ENCODE peak calls at places on chromosomes 2 and 18, in seven cellular contexts. S is neural crest cell; C is nephron progenitor cell; J is mucosa of descending colon; F is CD8-positive, alpha-beta T cell; K is lung; G is mammary epithelial cell. A is an unnamed sample.

GRCh38 chr2:121342751-121343150 is 57.7 kb upstream of the TFCP2L1 start:
- DNase-seq in G (peak), S (no peak), J (no peak), C (no peak), F (no peak), K (no peak), A (no peak)

GRCh38 chr18:78849458-78849857 is 130.2 kb upstream of the SALL3 start:
- DNase-seq in S (no peak), G (no peak), J (no peak), F (no peak), K (no peak), C (no peak), A (no peak)

GRCh38 chr2:105428387-105429018 is 29.7 kb upstream of the FHL2 start:
- DNase-seq in G (peak), S (no peak), F (no peak), K (no peak), C (no peak), J (no peak), A (no peak)

GRCh38 chr2:73239776-73240175 is 5.7 kb downstream of the CCT7 start:
- DNase-seq in G (no peak), S (no peak), K (no peak), F (no peak), C (no peak), J (no peak), A (no peak)

GRCh38 chr18:59228361-59228760 is 8.4 kb downstream of the GRP start:
- DNase-seq in S (no peak), J (no peak), K (no peak), G (peak), F (no peak), C (no peak), A (no peak)

GRCh38 chr18:6486313-6486712 is 71.6 kb upstream of the L3MBTL4 start:
- DNase-seq in K (no peak), G (no peak), J (no peak), C (no peak), S (no peak), F (no peak), A (no peak)

GRCh38 chr2:74275228-74275627 is 68.0 kb downstream of the SLC4A5 start:
- DNase-seq in C (no peak), S (no peak), F (no peak), G (no peak), J (no peak), K (no peak), A (no peak)

GRCh38 chr2:212147921-212148513 is 390.6 kb downstream of the ERBB4 start:
- DNase-seq in G (no peak), K (no peak), C (no peak), F (no peak), S (no peak), J (no peak), A (no peak)

GRCh38 chr18:78622251-78622953 is 357.2 kb upstream of the SALL3 start:
- DNase-seq in C (no peak), K (no peak), S (no peak), J (no peak), F (no peak), G (no peak), A (no peak)

GRCh38 chr18:49321800-49322461 is 138.5 kb downstream of the DYM start:
- DNase-seq in K (no peak), S (no peak), F (no peak), G (peak), J (no peak), C (no peak), A (no peak)

GRCh38 chr2:166344286-166345113 is 31.2 kb downstream of the SCN9A start:
- DNase-seq in F (no peak), S (no peak), G (peak), K (no peak), C (no peak), J (no peak), A (no peak)

GRCh38 chr2:168620554-168620953 is 164.5 kb downstream of the CERS6 start:
- DNase-seq in C (no peak), F (no peak), G (no peak), J (no peak), S (no peak), K (no peak), A (no peak)

GRCh38 chr2:190701586-190701985 is 52.7 kb downstream of the NAB1 start:
- DNase-seq in C (no peak), K (no peak), G (no peak), J (no peak), F (no peak), S (no peak), A (no peak)

GRCh38 chr2:234679766-234680687 is 183.1 kb upstream of the ARL4C start:
- DNase-seq in J (peak), C (no peak), G (peak), K (peak), S (no peak), F (no peak), A (no peak)

GRCh38 chr2:19835818-19836281 is 65.9 kb downstream of the TTC32 start:
- DNase-seq in S (no peak), F (no peak), K (peak), G (no peak), J (no peak), C (no peak), A (no peak)

GRCh38 chr18:69845588-69846506 is 101.8 kb downstream of the CD226 start:
- DNase-seq in S (no peak), J (no peak), C (no peak), K (no peak), F (no peak), G (no peak), A (no peak)

GRCh38 chr2:124805060-124805459 is 780.0 kb downstream of the CNTNAP5 start:
- DNase-seq in J (no peak), G (no peak), C (no peak), S (no peak), K (no peak), F (no peak), A (no peak)

GRCh38 chr2:201579536-201579935 is 63.8 kb downstream of the TMEM237 start:
- DNase-seq in G (no peak), J (no peak), S (no peak), K (no peak), F (no peak), C (no peak), A (no peak)

GRCh38 chr2:98455494-98455976 is 10.9 kb downstream of the INPP4A start:
- DNase-seq in F (no peak), J (no peak), C (no peak), G (no peak), S (no peak), K (peak), A (no peak)

GRCh38 chr2:236103981-236104380 is 64.2 kb downstream of the GBX2 start:
- DNase-seq in G (no peak), F (no peak), S (no peak), K (no peak), J (no peak), C (no peak), A (no peak)

GRCh38 chr2:64543006-64543697 is 19.0 kb downstream of the AFTPH start:
- DNase-seq in F (no peak), C (no peak), G (no peak), K (no peak), J (no peak), S (no peak), A (no peak)

GRCh38 chr2:227325824-227326195 is 759 bp downstream of the MFF start:
- DNase-seq in G (peak), C (peak), F (peak), K (no peak), S (peak), J (peak), A (peak)

GRCh38 chr2:121338281-121338680 is 53.3 kb upstream of the TFCP2L1 start:
- DNase-seq in S (no peak), G (no peak), C (no peak), J (no peak), F (no peak), K (no peak), A (no peak)

GRCh38 chr2:211514049-211514448 is 957.6 kb downstream of the CPS1 start:
- DNase-seq in S (no peak), C (no peak), J (no peak), K (no peak), G (no peak), F (no peak), A (no peak)

GRCh38 chr2:171185941-171186340 is 25.2 kb upstream of the TLK1 start:
- DNase-seq in C (no peak), K (no peak), F (no peak), J (no peak), S (no peak), G (no peak), A (no peak)

GRCh38 chr2:215728504-215729065 is 284.8 kb downstream of the MREG start:
- DNase-seq in G (peak), F (no peak), S (no peak), K (peak), J (no peak), C (no peak), A (no peak)

DNA sequence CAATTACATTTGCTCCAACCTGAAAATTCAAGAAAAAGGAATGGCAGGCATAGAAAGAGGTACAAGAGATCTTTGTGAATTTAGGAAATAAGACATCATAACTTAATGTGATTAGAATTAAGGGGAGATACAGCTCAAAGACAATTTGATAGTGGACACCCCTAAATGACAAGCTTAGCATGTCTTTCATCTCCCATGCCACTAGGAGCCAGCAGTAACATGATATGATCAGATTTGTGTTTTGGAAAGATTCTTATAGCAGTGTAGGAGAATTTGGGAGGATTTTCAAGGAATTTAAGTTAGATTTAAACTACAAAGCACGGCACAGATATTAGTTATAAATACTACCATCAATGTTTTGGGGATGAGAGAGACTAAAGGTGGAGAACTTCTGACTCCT is 340.8 kb downstream of the RDH14 start:
- DNase-seq in J (no peak), F (no peak), K (no peak), C (no peak), G (no peak), S (no peak), A (no peak)
- TF ChIP-seq CTCF in J (no peak), F (no peak), K (no peak), C (no peak), G (peak), S (no peak), A (no peak)

GRCh38 chr2:47519147-47519537 is 116.2 kb downstream of the MSH2 start:
- DNase-seq in G (no peak), C (no peak), S (no peak), J (no peak), F (no peak), K (no peak), A (no peak)

GRCh38 chr2:47518497-47519146 is 115.7 kb downstream of the MSH2 start:
- DNase-seq in J (no peak), K (no peak), F (no peak), S (no peak), G (no peak), C (no peak), A (no peak)

GRCh38 chr2:47520302-47520630 is 117.3 kb downstream of the MSH2 start:
- DNase-seq in S (no peak), K (no peak), C (no peak), F (no peak), G (no peak), J (no peak), A (no peak)

GRCh38 chr2:47520825-47521665 is 118.1 kb downstream of the MSH2 start:
- DNase-seq in S (no peak), G (peak), F (peak), C (peak), J (peak), K (peak), A (peak)

DNA sequence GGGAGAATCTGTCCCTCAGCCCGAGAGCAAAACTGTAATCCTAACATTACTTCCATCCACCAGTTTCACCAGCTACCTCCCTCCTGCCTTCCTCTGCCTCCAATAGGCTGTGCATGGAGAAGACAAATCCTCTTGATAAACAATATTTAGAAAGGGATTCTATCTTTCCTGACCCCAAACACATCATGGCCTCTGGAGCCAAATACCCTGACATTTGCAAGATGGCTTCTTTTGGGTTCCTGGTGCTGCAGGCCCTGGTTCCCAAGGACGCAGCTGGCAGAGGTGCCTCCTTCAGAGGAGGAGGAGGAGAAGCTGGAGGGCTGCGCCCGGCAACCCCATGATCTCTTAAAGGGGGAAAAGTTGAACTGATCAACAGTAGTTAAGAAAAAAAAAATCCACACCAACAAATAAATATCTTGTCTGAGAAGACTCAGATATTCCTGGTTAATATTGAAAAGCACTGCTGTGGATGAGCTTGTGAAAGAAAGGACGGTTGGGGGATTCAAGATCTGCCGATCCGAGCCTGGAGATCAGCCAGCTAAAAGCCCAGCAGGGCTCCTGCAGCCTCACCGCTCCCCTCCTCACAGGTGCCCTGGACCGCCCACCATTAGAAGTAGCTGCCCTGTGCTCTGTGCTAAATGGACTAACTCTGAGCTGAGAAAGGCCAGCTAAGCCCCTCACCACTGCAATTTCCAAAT is 116.8 kb downstream of the MSH2 start:
- DNase-seq in S (no peak), C (no peak), J (no peak), G (no peak), F (no peak), K (no peak), A (no peak)
- TF ChIP-seq CTCF in S (no peak), C (no peak), J (no peak), G (no peak), F (no peak), K (no peak), A (no peak)

DNA sequence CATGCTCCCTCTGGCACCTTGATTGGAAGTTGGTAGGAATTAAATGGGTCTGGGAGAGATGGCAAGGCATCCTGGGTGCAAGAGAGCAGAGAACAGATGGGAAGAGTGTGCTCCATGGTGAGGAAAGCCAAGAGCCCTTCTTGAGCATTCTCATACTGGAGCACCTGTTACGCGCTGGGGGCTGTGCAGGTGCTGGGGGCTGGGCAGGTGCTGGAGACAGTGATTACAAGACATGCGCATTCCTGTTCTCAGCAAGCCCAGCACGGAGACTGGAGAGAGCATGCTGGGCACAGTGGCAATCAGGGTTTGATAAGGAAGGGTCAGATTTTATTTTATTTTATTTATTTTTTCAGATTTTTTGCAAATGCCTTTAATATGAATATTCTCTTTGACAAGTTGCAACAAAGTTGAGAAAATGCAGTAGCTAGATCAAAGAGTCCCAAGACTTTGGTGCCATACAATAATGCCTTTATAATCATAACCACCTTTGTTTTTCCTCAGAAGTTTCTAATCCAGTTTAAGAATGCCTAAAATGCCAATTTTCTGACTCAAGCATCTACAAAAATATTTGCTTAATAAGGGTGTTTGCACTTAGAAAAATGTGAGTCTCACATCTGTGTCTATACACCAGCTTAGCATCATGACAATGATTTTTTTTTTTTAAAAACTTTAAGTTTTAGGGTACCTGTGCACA is 193.3 kb downstream of the RNF152 start:
- DNase-seq in G (peak), C (no peak), F (no peak), S (no peak), K (no peak), J (no peak), A (no peak)
- TF ChIP-seq CTCF in G (no peak), C (no peak), F (no peak), S (no peak), K (no peak), J (no peak), A (no peak)

GRCh38 chr2:207807516-207807915 is 37.8 kb upstream of the FZD5 start:
- DNase-seq in C (no peak), J (no peak), K (no peak), S (no peak), F (no peak), G (no peak), A (no peak)

GRCh38 chr2:207802650-207803049 is 32.9 kb upstream of the FZD5 start:
- DNase-seq in C (no peak), J (no peak), K (no peak), S (no peak), G (no peak), F (no peak), A (no peak)

GRCh38 chr2:207801259-207801658 is 31.6 kb upstream of the FZD5 start:
- DNase-seq in S (no peak), F (no peak), G (no peak), J (no peak), K (no peak), C (no peak), A (no peak)

GRCh38 chr2:207810200-207810788 is 40.6 kb upstream of the FZD5 start:
- DNase-seq in J (no peak), C (no peak), S (no peak), G (no peak), F (no peak), K (no peak), A (no peak)

GRCh38 chr2:207805566-207806226 is 36.0 kb upstream of the FZD5 start:
- DNase-seq in S (no peak), C (no peak), G (peak), F (no peak), K (no peak), J (no peak), A (no peak)
- TF ChIP-seq CTCF in S (no peak), C (no peak), G (no peak), F (no peak), K (no peak), J (no peak), A (no peak)

GRCh38 chr2:117603569-117603968 is 210.9 kb upstream of the DDX18 start:
- DNase-seq in F (no peak), S (no peak), K (no peak), J (no peak), C (no peak), G (no peak), A (no peak)
- TF ChIP-seq CTCF in F (no peak), S (no peak), K (no peak), J (no peak), C (no peak), G (no peak), A (no peak)

DNA sequence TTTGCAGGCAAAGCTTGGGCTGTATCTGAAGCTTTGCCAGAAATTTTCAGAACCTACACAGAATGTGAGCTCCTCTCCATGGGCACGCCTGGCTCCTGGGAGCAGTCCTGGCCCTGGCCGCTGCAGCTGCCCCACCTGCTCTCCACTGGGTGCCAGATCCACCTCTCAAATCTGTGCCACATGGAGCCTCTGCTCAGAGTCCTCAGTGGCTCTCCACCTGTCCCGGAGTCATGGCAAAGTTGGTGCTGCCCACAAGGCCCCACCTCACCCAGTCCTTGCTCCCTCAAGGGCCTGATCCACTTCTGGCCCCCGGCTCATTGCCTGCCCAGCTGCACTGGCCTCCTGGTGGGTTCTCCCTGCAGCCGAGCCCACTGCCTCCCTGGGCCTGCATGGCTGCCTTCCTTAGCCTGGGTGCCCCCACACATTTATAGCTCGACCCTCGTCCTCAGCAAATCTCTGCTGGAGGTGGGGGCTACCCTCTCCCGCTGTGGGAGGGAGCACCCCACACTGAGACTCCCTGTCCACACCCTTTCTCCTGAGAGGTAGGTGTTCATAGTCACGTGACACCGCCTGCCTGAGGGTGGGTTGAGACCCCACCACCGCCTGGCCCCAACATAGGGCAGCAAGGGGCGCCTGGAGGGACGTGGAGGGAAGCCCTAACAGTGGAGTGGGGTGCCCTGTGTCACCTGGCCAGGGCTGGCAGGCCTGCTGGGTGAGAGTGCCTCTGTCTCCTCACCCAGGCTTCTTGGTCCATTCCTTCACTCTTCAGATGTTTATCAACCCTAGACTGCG is 224.1 kb downstream of the SH3RF3 start:
- DNase-seq in F (peak), J (no peak), K (peak), C (no peak), G (no peak), S (no peak), A (peak)
- TF ChIP-seq CTCF in F (no peak), J (no peak), K (no peak), C (no peak), G (no peak), S (no peak), A (no peak)

DNA sequence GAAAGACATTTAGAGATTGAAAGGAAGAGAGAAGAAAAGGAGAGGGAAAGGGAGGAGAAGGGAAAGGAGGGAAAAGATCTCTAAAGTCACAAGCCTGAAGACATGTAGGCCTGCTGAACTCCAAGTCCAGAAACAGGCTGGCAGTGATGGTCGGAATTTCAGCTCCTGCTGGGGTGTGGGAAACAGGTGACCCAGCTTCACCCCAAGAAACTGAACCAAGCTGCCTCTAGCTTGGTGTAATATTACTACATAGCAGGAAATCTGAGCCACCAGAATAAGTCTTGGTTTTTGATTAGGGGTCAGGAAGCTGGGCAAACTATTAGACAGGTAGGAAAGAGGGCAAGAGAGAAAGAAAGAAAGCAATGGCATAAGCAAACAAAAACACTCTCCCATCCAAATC is 185.8 kb downstream of the PDE11A start:
- DNase-seq in F (no peak), G (no peak), K (no peak), C (no peak), S (no peak), J (no peak), A (no peak)
- TF ChIP-seq CTCF in F (no peak), G (no peak), K (no peak), C (no peak), S (no peak), J (no peak), A (no peak)

DNA sequence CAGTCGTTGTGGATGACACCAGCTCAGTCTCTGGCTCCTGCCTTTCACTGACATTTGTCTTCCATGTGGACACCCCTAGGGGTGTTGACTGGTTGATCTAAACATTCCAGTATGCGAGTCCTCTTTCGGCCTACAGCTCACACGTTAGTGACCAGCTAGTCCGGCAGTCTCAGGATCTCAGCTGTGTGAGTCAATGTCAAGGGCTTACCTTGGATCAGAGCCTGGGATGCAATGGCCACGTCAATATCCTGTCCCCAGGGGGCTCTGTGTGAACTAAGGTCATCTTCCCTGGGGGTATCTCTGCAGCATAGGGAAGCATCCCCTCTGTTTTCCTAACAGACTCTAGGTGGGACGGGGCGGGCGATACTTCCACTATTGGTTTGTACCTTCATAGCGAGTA is 35.1 kb upstream of the YWHAQ start:
- DNase-seq in G (no peak), S (no peak), F (no peak), J (no peak), C (no peak), K (no peak), A (no peak)
- TF ChIP-seq CTCF in G (no peak), S (no peak), F (no peak), J (no peak), C (no peak), K (no peak), A (no peak)

A was measured in Peyer's patch.